ENCODE peak calls at places on chromosomes 12 and 14, in seven cellular contexts. One of them, this sample, is unnamed.

GRCh38 chr12:112380663-112381420 is 1.4 kb downstream of the HECTD4 start:
- DNase-seq in neuronal stem cell: no peak
- DNase-seq in IMR-90: no peak
- DNase-seq in mesenchymal stem cell: peak; percentile 28
- DNase-seq in mesendoderm: no peak
- DNase-seq in H9: peak; percentile 51
- DNase-seq in trophoblast cell: no peak
- DNase-seq in this sample: no peak

GRCh38 chr14:77272261-77272660 is 1.3 kb upstream of the NGB start:
- DNase-seq in neuronal stem cell: no peak
- DNase-seq in IMR-90: no peak
- DNase-seq in mesenchymal stem cell: no peak
- DNase-seq in mesendoderm: no peak
- DNase-seq in H9: no peak
- DNase-seq in trophoblast cell: no peak
- DNase-seq in this sample: no peak

GRCh38 chr12:61282790-61283575 is 977.2 kb upstream of the USP15 start:
- DNase-seq in neuronal stem cell: no peak
- DNase-seq in IMR-90: no peak
- DNase-seq in mesenchymal stem cell: no peak
- DNase-seq in mesendoderm: no peak
- DNase-seq in H9: no peak
- DNase-seq in trophoblast cell: no peak
- DNase-seq in this sample: no peak

GRCh38 chr12:101928556-101928955 is 51.2 kb downstream of the DRAM1 start:
- DNase-seq in neuronal stem cell: no peak
- DNase-seq in IMR-90: no peak
- DNase-seq in mesenchymal stem cell: no peak
- DNase-seq in mesendoderm: no peak
- DNase-seq in H9: no peak
- DNase-seq in trophoblast cell: no peak
- DNase-seq in this sample: no peak

GRCh38 chr12:6535960-6536847 is 1.9 kb downstream of the GAPDH start:
- DNase-seq in neuronal stem cell: no peak
- DNase-seq in IMR-90: no peak
- DNase-seq in mesenchymal stem cell: peak; percentile 28
- DNase-seq in mesendoderm: peak; percentile 12
- DNase-seq in H9: no peak
- DNase-seq in trophoblast cell: no peak
- DNase-seq in this sample: no peak

GRCh38 chr12:119340604-119341003 is 6.1 kb downstream of the CCDC60 start:
- DNase-seq in neuronal stem cell: no peak
- DNase-seq in IMR-90: no peak
- DNase-seq in mesenchymal stem cell: no peak
- DNase-seq in mesendoderm: no peak
- DNase-seq in H9: no peak
- DNase-seq in trophoblast cell: no peak
- DNase-seq in this sample: no peak

GRCh38 chr12:72434989-72435388 is 162.8 kb downstream of the TRHDE start:
- DNase-seq in neuronal stem cell: no peak
- DNase-seq in IMR-90: no peak
- DNase-seq in mesenchymal stem cell: no peak
- DNase-seq in mesendoderm: no peak
- DNase-seq in H9: no peak
- DNase-seq in trophoblast cell: no peak
- DNase-seq in this sample: no peak

GRCh38 chr12:54420766-54421144 is 1.7 kb upstream of the ITGA5 start:
- DNase-seq in neuronal stem cell: no peak
- DNase-seq in IMR-90: no peak
- DNase-seq in mesenchymal stem cell: peak; percentile 36
- DNase-seq in mesendoderm: no peak
- DNase-seq in H9: no peak
- DNase-seq in trophoblast cell: peak; percentile 69
- DNase-seq in this sample: no peak

GRCh38 chr14:34554540-34555250 is 15.2 kb upstream of the EAPP start:
- DNase-seq in neuronal stem cell: no peak
- DNase-seq in IMR-90: peak; percentile 37
- DNase-seq in mesenchymal stem cell: peak; percentile 95
- DNase-seq in mesendoderm: peak; percentile 51
- DNase-seq in H9: no peak
- DNase-seq in trophoblast cell: peak; percentile 79
- DNase-seq in this sample: no peak

GRCh38 chr12:127537070-127537469 is 729.9 kb upstream of the TMEM132C start:
- DNase-seq in neuronal stem cell: no peak
- DNase-seq in IMR-90: no peak
- DNase-seq in mesenchymal stem cell: no peak
- DNase-seq in mesendoderm: no peak
- DNase-seq in H9: no peak
- DNase-seq in trophoblast cell: no peak
- DNase-seq in this sample: no peak

GRCh38 chr14:69129264-69129880 is 23.5 kb downstream of the DCAF5 start:
- DNase-seq in neuronal stem cell: peak; percentile 83
- DNase-seq in IMR-90: peak; percentile 88
- DNase-seq in mesenchymal stem cell: peak; percentile 84
- DNase-seq in mesendoderm: peak; percentile 92
- DNase-seq in H9: peak; percentile 76
- DNase-seq in trophoblast cell: peak; percentile 88
- DNase-seq in this sample: peak; percentile 73

GRCh38 chr14:104390941-104391901 is 188.3 kb upstream of the C14orf180 start:
- DNase-seq in neuronal stem cell: no peak
- DNase-seq in IMR-90: no peak
- DNase-seq in mesenchymal stem cell: no peak
- DNase-seq in mesendoderm: no peak
- DNase-seq in H9: peak; percentile 20
- DNase-seq in trophoblast cell: no peak
- DNase-seq in this sample: no peak

GRCh38 chr14:69818760-69819191 is 21.7 kb upstream of the SLC10A1 start:
- DNase-seq in neuronal stem cell: peak; percentile 87
- DNase-seq in IMR-90: peak; percentile 60
- DNase-seq in mesenchymal stem cell: peak; percentile 69
- DNase-seq in mesendoderm: peak; percentile 76
- DNase-seq in H9: peak; percentile 68
- DNase-seq in trophoblast cell: peak; percentile 97
- DNase-seq in this sample: peak; percentile 79

GRCh38 chr14:42277840-42278239 is 671.2 kb downstream of the LRFN5 start:
- DNase-seq in neuronal stem cell: no peak
- DNase-seq in IMR-90: no peak
- DNase-seq in mesenchymal stem cell: no peak
- DNase-seq in mesendoderm: no peak
- DNase-seq in H9: no peak
- DNase-seq in trophoblast cell: no peak
- DNase-seq in this sample: no peak

GRCh38 chr14:50778757-50779483 is 52.0 kb downstream of the NIN start:
- DNase-seq in neuronal stem cell: no peak
- DNase-seq in IMR-90: peak; percentile 76
- DNase-seq in mesenchymal stem cell: no peak
- DNase-seq in mesendoderm: no peak
- DNase-seq in H9: no peak
- DNase-seq in trophoblast cell: no peak
- DNase-seq in this sample: no peak

GRCh38 chr12:88591343-88591742 is 11.1 kb upstream of the KITLG start:
- DNase-seq in neuronal stem cell: no peak
- DNase-seq in IMR-90: peak; percentile 10
- DNase-seq in mesenchymal stem cell: no peak
- DNase-seq in mesendoderm: no peak
- DNase-seq in H9: no peak
- DNase-seq in trophoblast cell: no peak
- DNase-seq in this sample: no peak

GRCh38 chr12:121773011-121773777 is 20.3 kb downstream of the RHOF start:
- DNase-seq in neuronal stem cell: no peak
- DNase-seq in IMR-90: peak; percentile 58
- DNase-seq in mesenchymal stem cell: peak; percentile 69
- DNase-seq in mesendoderm: peak; percentile 81
- DNase-seq in H9: peak; percentile 92
- DNase-seq in trophoblast cell: peak; percentile 81
- DNase-seq in this sample: no peak

GRCh38 chr14:35285168-35285990 is 6.8 kb upstream of the PSMA6 start:
- DNase-seq in neuronal stem cell: no peak
- DNase-seq in IMR-90: peak; percentile 8
- DNase-seq in mesenchymal stem cell: no peak
- DNase-seq in mesendoderm: no peak
- DNase-seq in H9: no peak
- DNase-seq in trophoblast cell: peak; percentile 21
- DNase-seq in this sample: no peak

GRCh38 chr12:44379827-44380226 is 496.3 kb downstream of the NELL2 start:
- DNase-seq in neuronal stem cell: peak; percentile 3
- DNase-seq in IMR-90: no peak
- DNase-seq in mesenchymal stem cell: no peak
- DNase-seq in mesendoderm: peak; percentile 42
- DNase-seq in H9: peak; percentile 42
- DNase-seq in trophoblast cell: no peak
- DNase-seq in this sample: no peak

GRCh38 chr14:75249251-75249957 is 29.2 kb upstream of the FOS start:
- DNase-seq in neuronal stem cell: no peak
- DNase-seq in IMR-90: no peak
- DNase-seq in mesenchymal stem cell: no peak
- DNase-seq in mesendoderm: no peak
- DNase-seq in H9: peak; percentile 46
- DNase-seq in trophoblast cell: no peak
- DNase-seq in this sample: no peak

GRCh38 chr12:120536064-120536791 is 2.1 kb downstream of the RNF10 start:
- DNase-seq in neuronal stem cell: no peak
- DNase-seq in IMR-90: no peak
- DNase-seq in mesenchymal stem cell: no peak
- DNase-seq in mesendoderm: no peak
- DNase-seq in H9: no peak
- DNase-seq in trophoblast cell: peak; percentile 66
- DNase-seq in this sample: no peak

GRCh38 chr14:61927015-61927414 is 164.8 kb downstream of the SNAPC1 start:
- DNase-seq in neuronal stem cell: no peak
- DNase-seq in IMR-90: peak; percentile 69
- DNase-seq in mesenchymal stem cell: peak; percentile 11
- DNase-seq in mesendoderm: peak; percentile 80
- DNase-seq in H9: no peak
- DNase-seq in trophoblast cell: peak; percentile 89
- DNase-seq in this sample: no peak

GRCh38 chr14:61930101-61930857 is 168.1 kb downstream of the SNAPC1 start:
- DNase-seq in neuronal stem cell: no peak
- DNase-seq in IMR-90: no peak
- DNase-seq in mesenchymal stem cell: no peak
- DNase-seq in mesendoderm: peak; percentile 50
- DNase-seq in H9: peak; percentile 45
- DNase-seq in trophoblast cell: no peak
- DNase-seq in this sample: no peak

GRCh38 chr14:61928300-61928699 is 166.1 kb downstream of the SNAPC1 start:
- DNase-seq in neuronal stem cell: no peak
- DNase-seq in IMR-90: no peak
- DNase-seq in mesenchymal stem cell: no peak
- DNase-seq in mesendoderm: no peak
- DNase-seq in H9: no peak
- DNase-seq in trophoblast cell: no peak
- DNase-seq in this sample: no peak

GRCh38 chr14:61927521-61927920 is 165.3 kb downstream of the SNAPC1 start:
- DNase-seq in neuronal stem cell: no peak
- DNase-seq in IMR-90: peak; percentile 81
- DNase-seq in mesenchymal stem cell: peak; percentile 42
- DNase-seq in mesendoderm: peak; percentile 81
- DNase-seq in H9: no peak
- DNase-seq in trophoblast cell: peak; percentile 71
- DNase-seq in this sample: no peak

DNA sequence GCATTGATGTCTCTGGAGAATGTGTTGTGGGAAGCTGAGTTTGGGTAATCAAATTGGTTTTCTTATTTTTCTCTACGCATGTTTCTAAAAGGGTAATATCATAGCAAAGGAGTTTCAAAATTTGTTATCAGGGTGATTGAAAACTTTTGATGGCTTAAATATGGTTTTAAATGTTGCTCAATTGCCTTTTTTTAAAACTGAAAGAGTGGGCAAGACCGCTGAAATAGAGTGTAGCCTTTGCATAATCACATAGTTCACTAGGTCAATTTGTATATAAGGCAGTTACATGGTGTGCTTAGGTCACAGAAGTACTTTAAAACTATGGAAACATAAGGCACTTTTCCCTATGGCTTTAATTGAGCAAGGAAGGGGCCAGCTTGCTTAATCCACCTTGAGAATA is 167.4 kb downstream of the SNAPC1 start:
- DNase-seq in neuronal stem cell: no peak
- DNase-seq in IMR-90: no peak
- DNase-seq in mesenchymal stem cell: no peak
- DNase-seq in mesendoderm: no peak
- DNase-seq in H9: no peak
- DNase-seq in trophoblast cell: no peak
- DNase-seq in this sample: no peak
- H4K8ac ChIP-seq in neuronal stem cell: no peak overlapping the region
- H4K8ac ChIP-seq in IMR-90: peak overlapping the region; percentile 58
- H4K8ac ChIP-seq in mesenchymal stem cell: no peak overlapping the region
- H4K8ac ChIP-seq in mesendoderm: no peak overlapping the region
- H4K8ac ChIP-seq in H9: no peak overlapping the region
- H4K8ac ChIP-seq in trophoblast cell: no peak overlapping the region
- H4K8ac ChIP-seq in this sample: no peak overlapping the region

DNA sequence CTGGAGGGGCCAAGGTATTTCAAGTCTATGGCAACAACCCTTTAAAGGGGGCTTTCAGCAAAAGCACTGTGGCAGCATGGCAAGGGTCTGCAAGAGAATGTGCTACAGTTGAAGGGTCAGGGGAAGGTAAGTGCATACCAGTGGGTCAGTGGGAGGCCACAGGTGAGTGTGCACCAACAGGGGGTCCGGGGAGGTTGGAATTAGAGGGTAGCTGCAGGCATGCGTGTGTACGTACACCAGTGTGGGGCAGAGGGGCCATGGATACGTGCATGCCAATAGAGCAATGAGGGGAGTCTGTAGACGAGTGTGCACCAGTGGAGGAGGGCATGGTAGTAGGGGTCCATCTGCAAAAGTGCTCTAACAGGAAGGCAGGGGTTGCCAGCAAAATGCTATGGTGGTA is 448.9 kb downstream of the NAV3 start:
- DNase-seq in neuronal stem cell: no peak
- DNase-seq in IMR-90: no peak
- DNase-seq in mesenchymal stem cell: no peak
- DNase-seq in mesendoderm: no peak
- DNase-seq in H9: no peak
- DNase-seq in trophoblast cell: no peak
- DNase-seq in this sample: no peak
- H4K8ac ChIP-seq in neuronal stem cell: no peak overlapping the region
- H4K8ac ChIP-seq in IMR-90: no peak overlapping the region
- H4K8ac ChIP-seq in mesenchymal stem cell: no peak overlapping the region
- H4K8ac ChIP-seq in mesendoderm: no peak overlapping the region
- H4K8ac ChIP-seq in H9: no peak overlapping the region
- H4K8ac ChIP-seq in trophoblast cell: no peak overlapping the region
- H4K8ac ChIP-seq in this sample: no peak overlapping the region

DNA sequence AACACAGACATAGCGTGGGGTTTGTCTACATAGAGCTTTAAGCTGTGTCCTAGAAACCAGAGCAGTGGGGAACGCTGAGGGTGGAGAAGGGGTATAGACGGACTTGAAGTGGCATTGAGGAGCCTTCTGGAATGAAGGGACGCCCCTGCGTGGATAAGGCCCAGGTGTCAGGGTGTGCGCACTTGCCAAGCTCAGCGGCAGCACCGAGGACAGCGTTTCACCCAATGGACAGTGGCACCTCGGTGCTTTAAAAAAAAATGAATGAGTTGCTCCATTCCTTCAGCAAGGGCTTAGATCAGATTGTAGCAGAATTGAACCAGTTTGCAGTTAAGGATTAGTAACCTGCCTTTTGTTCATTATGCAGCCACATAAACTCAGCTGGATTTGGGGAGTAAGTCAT is 33.6 kb upstream of the MMP17 start:
- DNase-seq in neuronal stem cell: no peak
- DNase-seq in IMR-90: no peak
- DNase-seq in mesenchymal stem cell: no peak
- DNase-seq in mesendoderm: no peak
- DNase-seq in H9: no peak
- DNase-seq in trophoblast cell: no peak
- DNase-seq in this sample: no peak
- H4K8ac ChIP-seq in neuronal stem cell: no peak overlapping the region
- H4K8ac ChIP-seq in IMR-90: no peak overlapping the region
- H4K8ac ChIP-seq in mesenchymal stem cell: no peak overlapping the region
- H4K8ac ChIP-seq in mesendoderm: no peak overlapping the region
- H4K8ac ChIP-seq in H9: no peak overlapping the region
- H4K8ac ChIP-seq in trophoblast cell: no peak overlapping the region
- H4K8ac ChIP-seq in this sample: no peak overlapping the region

GRCh38 chr12:118144499-118144898 is 8.6 kb downstream of the PEBP1 start:
- DNase-seq in neuronal stem cell: no peak
- DNase-seq in IMR-90: no peak
- DNase-seq in mesenchymal stem cell: no peak
- DNase-seq in mesendoderm: no peak
- DNase-seq in H9: no peak
- DNase-seq in trophoblast cell: no peak
- DNase-seq in this sample: no peak
- H4K8ac ChIP-seq in neuronal stem cell: no peak overlapping the region
- H4K8ac ChIP-seq in IMR-90: no peak overlapping the region
- H4K8ac ChIP-seq in mesenchymal stem cell: no peak overlapping the region
- H4K8ac ChIP-seq in mesendoderm: no peak overlapping the region
- H4K8ac ChIP-seq in H9: no peak overlapping the region
- H4K8ac ChIP-seq in trophoblast cell: no peak overlapping the region
- H4K8ac ChIP-seq in this sample: no peak overlapping the region

This sample was measured in H1.